ENCODE peak calls at places on chromosomes 7 and 10, in seven cellular contexts. Z is activated CD4-positive, CD25-positive, alpha-beta regulatory T cell treated with anti-CD3 and anti-CD28 coated beads, Interleukin-2, amount 50 U/mL, for 72 hours; E is M059J; W is T-helper 1 cell; P is RWPE1; V is stimulated activated CD4-positive, alpha-beta T cell treated with anti-CD3 and anti-CD28 coated beads, Interleukin-15, amount 100 ng/mL, for 24 hours; F is NCI-H510A treated with DMSO at 0.1 percent for 48 hours. D is an unnamed sample.
A peak's percentile ranks its signal among the peaks of the same experiment; 100 is the strongest.

GRCh38 chr7:92402920-92403759 is 44.1 kb upstream of the GATAD1 start:
- DNase-seq in P (no peak), V (no peak), F (no peak), Z (no peak), E (no peak), W (no peak), D (peak; percentile 66)

GRCh38 chr10:16795410-16796073 is 21.7 kb downstream of the RSU1 start:
- DNase-seq in E (no peak), W (no peak), V (no peak), Z (no peak), P (no peak), F (no peak), D (no peak)

GRCh38 chr10:101902032-101902799 is 58.6 kb upstream of the KCNIP2 start:
- DNase-seq in F (peak; percentile 71), W (no peak), P (no peak), E (no peak), V (no peak), Z (no peak), D (no peak)

GRCh38 chr7:99928994-99929729 is at the start of gene GJC3:
- DNase-seq in Z (peak; percentile 54), V (peak; percentile 62), W (no peak), E (peak; percentile 72), F (peak; percentile 32), P (peak; percentile 42), D (peak; percentile 59)

GRCh38 chr10:87844837-87845623 is 18.3 kb downstream of the KLLN start:
- DNase-seq in W (no peak), E (peak; percentile 72), F (no peak), V (no peak), Z (no peak), P (no peak), D (peak; percentile 79)

GRCh38 chr10:130141460-130141859 is 5.3 kb downstream of the GLRX3 start:
- DNase-seq in V (no peak), P (no peak), E (no peak), Z (no peak), F (no peak), W (no peak), D (no peak)

GRCh38 chr10:77546048-77546447 is 91.6 kb downstream of the KCNMA1 start:
- DNase-seq in E (no peak), P (no peak), Z (no peak), W (no peak), V (no peak), F (no peak), D (no peak)

GRCh38 chr7:48376263-48376662 is 205.0 kb downstream of the ABCA13 start:
- DNase-seq in V (no peak), P (no peak), F (no peak), E (no peak), W (no peak), Z (no peak), D (no peak)

GRCh38 chr7:47506716-47507354 is 75.1 kb downstream of the TNS3 start:
- DNase-seq in W (no peak), V (no peak), Z (no peak), E (no peak), P (no peak), F (no peak), D (no peak)

GRCh38 chr10:126302831-126303230 is 85.4 kb downstream of the ADAM12 start:
- DNase-seq in P (no peak), W (no peak), F (no peak), Z (no peak), V (no peak), E (no peak), D (no peak)

GRCh38 chr10:79320785-79321493 is 26.3 kb upstream of the PPIF start:
- DNase-seq in W (no peak), F (no peak), V (peak; percentile 44), P (peak; percentile 98), Z (no peak), E (peak; percentile 98), D (peak; percentile 99)

GRCh38 chr10:90969148-90969547 is 48.3 kb upstream of the ANKRD1 start:
- DNase-seq in V (no peak), P (no peak), Z (no peak), E (peak; percentile 74), W (no peak), F (no peak), D (peak; percentile 56)

GRCh38 chr7:22238354-22239311 is 118.3 kb downstream of the RAPGEF5 start:
- DNase-seq in F (no peak), E (peak; percentile 22), V (no peak), P (peak; percentile 70), Z (no peak), W (no peak), D (peak; percentile 16)

GRCh38 chr10:110147961-110148360 is 59.4 kb upstream of the MXI1 start:
- DNase-seq in V (no peak), P (no peak), Z (no peak), E (peak; percentile 51), W (no peak), F (no peak), D (peak; percentile 39)

GRCh38 chr7:102189756-102190155 is 96.9 kb upstream of the SH2B2 start:
- DNase-seq in Z (no peak), W (no peak), E (no peak), P (no peak), V (no peak), F (no peak), D (no peak)

D was measured in mammary epithelial cell.